ENCODE peak calls at places on chromosomes 4 and X, in seven cellular contexts. One of them, this sample, is unnamed.

GRCh38 chr4:79862842-79863241 is 210.2 kb downstream of the ANTXR2 start:
- DNase-seq in uterus: no peak
- DNase-seq in breast epithelium: no peak
- DNase-seq in brain microvascular endothelial cell: no peak
- DNase-seq in fibroblast of the aortic adventitia: no peak
- DNase-seq in body of pancreas: no peak
- DNase-seq in ascending aorta: no peak
- DNase-seq in this sample: no peak

GRCh38 chr4:173685761-173686260 is 155.8 kb upstream of the HAND2 start:
- DNase-seq in uterus: no peak
- DNase-seq in breast epithelium: no peak
- DNase-seq in brain microvascular endothelial cell: no peak
- DNase-seq in fibroblast of the aortic adventitia: no peak
- DNase-seq in body of pancreas: no peak
- DNase-seq in ascending aorta: no peak
- DNase-seq in this sample: no peak

GRCh38 chr4:3046149-3046548 is 28.2 kb downstream of the HTT-AS start:
- DNase-seq in uterus: no peak
- DNase-seq in breast epithelium: no peak
- DNase-seq in brain microvascular endothelial cell: no peak
- DNase-seq in fibroblast of the aortic adventitia: no peak
- DNase-seq in body of pancreas: no peak
- DNase-seq in ascending aorta: no peak
- DNase-seq in this sample: no peak

GRCh38 chr4:118586357-118586790 is 98.8 kb upstream of the METTL14 start:
- DNase-seq in uterus: no peak
- DNase-seq in breast epithelium: no peak
- DNase-seq in brain microvascular endothelial cell: no peak
- DNase-seq in fibroblast of the aortic adventitia: peak
- DNase-seq in body of pancreas: peak
- DNase-seq in ascending aorta: no peak
- DNase-seq in this sample: peak

GRCh38 chr4:8610858-8611610 is 18.5 kb downstream of the CPZ start:
- DNase-seq in uterus: no peak
- DNase-seq in breast epithelium: no peak
- DNase-seq in brain microvascular endothelial cell: no peak
- DNase-seq in fibroblast of the aortic adventitia: no peak
- DNase-seq in body of pancreas: no peak
- DNase-seq in ascending aorta: no peak
- DNase-seq in this sample: no peak

GRCh38 chr4:79492148-79492547 is 84.1 kb upstream of the GK2 start:
- DNase-seq in uterus: peak
- DNase-seq in breast epithelium: no peak
- DNase-seq in brain microvascular endothelial cell: no peak
- DNase-seq in fibroblast of the aortic adventitia: no peak
- DNase-seq in body of pancreas: no peak
- DNase-seq in ascending aorta: no peak
- DNase-seq in this sample: no peak

GRCh38 chr4:6749340-6750171 is 33.0 kb upstream of the KIAA0232 start:
- DNase-seq in uterus: peak
- DNase-seq in breast epithelium: peak
- DNase-seq in brain microvascular endothelial cell: peak
- DNase-seq in fibroblast of the aortic adventitia: peak
- DNase-seq in body of pancreas: peak
- DNase-seq in ascending aorta: no peak
- DNase-seq in this sample: peak

GRCh38 chr4:79864470-79865190 is 208.4 kb downstream of the ANTXR2 start:
- DNase-seq in uterus: no peak
- DNase-seq in breast epithelium: no peak
- DNase-seq in brain microvascular endothelial cell: no peak
- DNase-seq in fibroblast of the aortic adventitia: no peak
- DNase-seq in body of pancreas: no peak
- DNase-seq in ascending aorta: no peak
- DNase-seq in this sample: no peak

GRCh38 chr4:2962099-2962455 is 1.1 kb downstream of the NOP14 start:
- DNase-seq in uterus: no peak
- DNase-seq in breast epithelium: no peak
- DNase-seq in brain microvascular endothelial cell: no peak
- DNase-seq in fibroblast of the aortic adventitia: no peak
- DNase-seq in body of pancreas: no peak
- DNase-seq in ascending aorta: no peak
- DNase-seq in this sample: peak

GRCh38 chrX:25156323-25156722 is 140.6 kb upstream of the ARX start:
- DNase-seq in uterus: no peak
- DNase-seq in breast epithelium: no peak
- DNase-seq in brain microvascular endothelial cell: peak
- DNase-seq in fibroblast of the aortic adventitia: no peak
- DNase-seq in body of pancreas: no peak
- DNase-seq in ascending aorta: no peak
- DNase-seq in this sample: no peak

GRCh38 chrX:48905090-48905790 is 6.2 kb downstream of the SLC35A2 start:
- DNase-seq in uterus: no peak
- DNase-seq in breast epithelium: no peak
- DNase-seq in brain microvascular endothelial cell: no peak
- DNase-seq in fibroblast of the aortic adventitia: no peak
- DNase-seq in body of pancreas: no peak
- DNase-seq in ascending aorta: no peak
- DNase-seq in this sample: no peak

GRCh38 chr4:47490550-47490949 is 5.5 kb downstream of the ATP10D start:
- DNase-seq in uterus: no peak
- DNase-seq in breast epithelium: no peak
- DNase-seq in brain microvascular endothelial cell: no peak
- DNase-seq in fibroblast of the aortic adventitia: peak
- DNase-seq in body of pancreas: no peak
- DNase-seq in ascending aorta: no peak
- DNase-seq in this sample: no peak

GRCh38 chrX:1587161-1587560 is 4.2 kb upstream of the AKAP17A start:
- DNase-seq in uterus: no peak
- DNase-seq in breast epithelium: no peak
- DNase-seq in brain microvascular endothelial cell: no peak
- DNase-seq in fibroblast of the aortic adventitia: no peak
- DNase-seq in body of pancreas: no peak
- DNase-seq in ascending aorta: no peak
- DNase-seq in this sample: no peak

GRCh38 chrX:63686878-63687714 is 97.9 kb downstream of the ARHGEF9 start:
- DNase-seq in uterus: no peak
- DNase-seq in breast epithelium: no peak
- DNase-seq in brain microvascular endothelial cell: peak
- DNase-seq in fibroblast of the aortic adventitia: peak
- DNase-seq in body of pancreas: peak
- DNase-seq in ascending aorta: no peak
- DNase-seq in this sample: peak

GRCh38 chr4:66016240-66016639 is 346.0 kb upstream of the EPHA5 start:
- DNase-seq in uterus: no peak
- DNase-seq in breast epithelium: no peak
- DNase-seq in brain microvascular endothelial cell: no peak
- DNase-seq in fibroblast of the aortic adventitia: peak
- DNase-seq in body of pancreas: no peak
- DNase-seq in ascending aorta: no peak
- DNase-seq in this sample: no peak

GRCh38 chr4:142408003-142408441 is 438.1 kb downstream of the INPP4B start:
- DNase-seq in uterus: no peak
- DNase-seq in breast epithelium: no peak
- DNase-seq in brain microvascular endothelial cell: peak
- DNase-seq in fibroblast of the aortic adventitia: peak
- DNase-seq in body of pancreas: no peak
- DNase-seq in ascending aorta: no peak
- DNase-seq in this sample: no peak

GRCh38 chr4:107721436-107722090 is 1.5 kb upstream of the PAPSS1 start:
- DNase-seq in uterus: peak
- DNase-seq in breast epithelium: no peak
- DNase-seq in brain microvascular endothelial cell: no peak
- DNase-seq in fibroblast of the aortic adventitia: no peak
- DNase-seq in body of pancreas: no peak
- DNase-seq in ascending aorta: no peak
- DNase-seq in this sample: no peak

GRCh38 chr4:47213539-47213938 is 182.2 kb downstream of the GABRB1 start:
- DNase-seq in uterus: no peak
- DNase-seq in breast epithelium: no peak
- DNase-seq in brain microvascular endothelial cell: no peak
- DNase-seq in fibroblast of the aortic adventitia: no peak
- DNase-seq in body of pancreas: no peak
- DNase-seq in ascending aorta: no peak
- DNase-seq in this sample: no peak

GRCh38 chr4:38670939-38671593 is 7.1 kb downstream of the KLF3 start:
- DNase-seq in uterus: no peak
- DNase-seq in breast epithelium: no peak
- DNase-seq in brain microvascular endothelial cell: no peak
- DNase-seq in fibroblast of the aortic adventitia: no peak
- DNase-seq in body of pancreas: no peak
- DNase-seq in ascending aorta: no peak
- DNase-seq in this sample: no peak

GRCh38 chr4:40656221-40656863 is 26.7 kb upstream of the RBM47 start:
- DNase-seq in uterus: no peak
- DNase-seq in breast epithelium: no peak
- DNase-seq in brain microvascular endothelial cell: no peak
- DNase-seq in fibroblast of the aortic adventitia: no peak
- DNase-seq in body of pancreas: no peak
- DNase-seq in ascending aorta: no peak
- DNase-seq in this sample: no peak

GRCh38 chr4:3311489-3312171 is 18.8 kb downstream of the RGS12 start:
- DNase-seq in uterus: no peak
- DNase-seq in breast epithelium: no peak
- DNase-seq in brain microvascular endothelial cell: no peak
- DNase-seq in fibroblast of the aortic adventitia: no peak
- DNase-seq in body of pancreas: peak
- DNase-seq in ascending aorta: no peak
- DNase-seq in this sample: peak

DNA sequence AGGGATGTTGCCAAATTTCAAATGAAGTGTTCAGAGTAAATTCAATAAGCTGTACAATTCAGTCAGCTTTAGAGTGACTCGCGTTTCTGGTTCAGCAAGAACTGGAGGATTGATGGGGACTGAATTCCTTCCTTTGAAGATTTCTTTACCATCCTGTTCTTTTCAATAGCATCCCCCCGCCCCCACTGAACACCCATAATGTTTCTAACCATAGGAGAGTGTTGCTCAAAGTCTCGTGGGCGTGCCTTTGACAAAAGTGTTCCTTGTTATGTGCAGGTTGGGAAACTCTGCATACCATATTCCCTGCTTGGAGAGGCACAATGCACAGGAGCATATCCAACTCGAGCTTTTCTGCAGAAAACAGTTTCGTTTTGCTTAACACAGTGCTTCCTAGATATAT is 323.5 kb upstream of the CASK start:
- DNase-seq in uterus: no peak
- DNase-seq in breast epithelium: peak
- DNase-seq in brain microvascular endothelial cell: no peak
- DNase-seq in fibroblast of the aortic adventitia: peak
- DNase-seq in body of pancreas: no peak
- DNase-seq in ascending aorta: no peak
- DNase-seq in this sample: peak
- H3K4me3 ChIP-seq in uterus: no peak
- H3K4me3 ChIP-seq in breast epithelium: peak
- H3K4me3 ChIP-seq in brain microvascular endothelial cell: no peak
- H3K4me3 ChIP-seq in fibroblast of the aortic adventitia: no peak
- H3K4me3 ChIP-seq in body of pancreas: no peak
- H3K4me3 ChIP-seq in ascending aorta: peak
- H3K4me3 ChIP-seq in this sample: no peak

DNA sequence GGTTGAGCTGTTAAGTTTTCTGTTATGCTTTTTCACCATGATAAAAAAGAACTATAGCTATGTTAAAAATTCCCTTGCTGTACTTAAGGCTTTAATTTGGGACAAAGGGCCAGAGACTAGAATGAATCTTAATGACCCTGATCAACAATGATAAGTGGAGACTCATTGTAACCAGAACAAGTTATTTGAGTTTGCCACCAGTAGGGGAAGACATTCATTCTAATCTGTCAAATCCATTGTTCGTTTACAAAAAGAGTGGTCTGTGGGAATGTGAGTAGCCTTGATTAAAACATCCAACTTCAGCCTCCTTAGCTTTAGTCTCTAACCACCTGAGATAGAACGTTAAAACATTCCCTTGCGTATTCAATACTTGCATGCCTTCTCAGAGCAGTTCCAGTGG is 66.0 kb downstream of the EGF start:
- DNase-seq in uterus: no peak
- DNase-seq in breast epithelium: no peak
- DNase-seq in brain microvascular endothelial cell: no peak
- DNase-seq in fibroblast of the aortic adventitia: no peak
- DNase-seq in body of pancreas: no peak
- DNase-seq in ascending aorta: no peak
- DNase-seq in this sample: no peak
- H3K4me3 ChIP-seq in uterus: no peak
- H3K4me3 ChIP-seq in breast epithelium: no peak
- H3K4me3 ChIP-seq in brain microvascular endothelial cell: no peak
- H3K4me3 ChIP-seq in fibroblast of the aortic adventitia: no peak
- H3K4me3 ChIP-seq in body of pancreas: no peak
- H3K4me3 ChIP-seq in ascending aorta: no peak
- H3K4me3 ChIP-seq in this sample: no peak

GRCh38 chr4:98639523-98639922 is 18.9 kb downstream of the TSPAN5 start:
- DNase-seq in uterus: no peak
- DNase-seq in breast epithelium: no peak
- DNase-seq in brain microvascular endothelial cell: no peak
- DNase-seq in fibroblast of the aortic adventitia: peak
- DNase-seq in body of pancreas: no peak
- DNase-seq in ascending aorta: no peak
- DNase-seq in this sample: peak

GRCh38 chr4:98641393-98641792 is 17.0 kb downstream of the TSPAN5 start:
- DNase-seq in uterus: no peak
- DNase-seq in breast epithelium: no peak
- DNase-seq in brain microvascular endothelial cell: no peak
- DNase-seq in fibroblast of the aortic adventitia: no peak
- DNase-seq in body of pancreas: no peak
- DNase-seq in ascending aorta: no peak
- DNase-seq in this sample: no peak

GRCh38 chr4:98641906-98642668 is 16.3 kb downstream of the TSPAN5 start:
- DNase-seq in uterus: no peak
- DNase-seq in breast epithelium: no peak
- DNase-seq in brain microvascular endothelial cell: no peak
- DNase-seq in fibroblast of the aortic adventitia: peak
- DNase-seq in body of pancreas: no peak
- DNase-seq in ascending aorta: no peak
- DNase-seq in this sample: no peak

GRCh38 chr4:98638661-98639060 is 19.8 kb downstream of the TSPAN5 start:
- DNase-seq in uterus: no peak
- DNase-seq in breast epithelium: no peak
- DNase-seq in brain microvascular endothelial cell: no peak
- DNase-seq in fibroblast of the aortic adventitia: no peak
- DNase-seq in body of pancreas: no peak
- DNase-seq in ascending aorta: no peak
- DNase-seq in this sample: no peak

GRCh38 chr4:98639108-98639507 is 19.3 kb downstream of the TSPAN5 start:
- DNase-seq in uterus: no peak
- DNase-seq in breast epithelium: no peak
- DNase-seq in brain microvascular endothelial cell: no peak
- DNase-seq in fibroblast of the aortic adventitia: peak
- DNase-seq in body of pancreas: no peak
- DNase-seq in ascending aorta: no peak
- DNase-seq in this sample: no peak
- H3K4me3 ChIP-seq in uterus: peak
- H3K4me3 ChIP-seq in breast epithelium: no peak
- H3K4me3 ChIP-seq in brain microvascular endothelial cell: no peak
- H3K4me3 ChIP-seq in fibroblast of the aortic adventitia: peak
- H3K4me3 ChIP-seq in body of pancreas: no peak
- H3K4me3 ChIP-seq in ascending aorta: no peak
- H3K4me3 ChIP-seq in this sample: no peak

DNA sequence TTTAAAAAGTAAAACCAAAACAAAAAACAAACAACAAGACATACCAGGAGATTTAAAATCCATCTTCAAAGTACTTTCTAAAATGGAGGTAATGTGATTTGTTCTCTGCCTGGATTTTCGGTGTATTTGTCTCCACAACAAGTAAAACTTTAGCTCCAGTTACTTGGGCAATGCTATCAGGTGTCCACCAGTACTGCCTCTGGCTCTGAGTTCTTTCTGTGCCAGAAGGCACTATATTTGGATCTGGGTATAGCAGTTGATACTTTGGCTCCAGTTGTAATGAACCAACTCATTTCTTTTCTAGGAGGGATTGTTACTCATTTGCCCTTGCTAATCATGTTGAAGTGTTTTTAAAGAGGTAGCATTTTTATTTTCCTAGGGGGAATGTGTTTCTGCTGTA is 9.5 kb upstream of the PDLIM5 start:
- DNase-seq in uterus: no peak
- DNase-seq in breast epithelium: no peak
- DNase-seq in brain microvascular endothelial cell: no peak
- DNase-seq in fibroblast of the aortic adventitia: no peak
- DNase-seq in body of pancreas: no peak
- DNase-seq in ascending aorta: no peak
- DNase-seq in this sample: no peak
- H3K4me3 ChIP-seq in uterus: no peak
- H3K4me3 ChIP-seq in breast epithelium: no peak
- H3K4me3 ChIP-seq in brain microvascular endothelial cell: no peak
- H3K4me3 ChIP-seq in fibroblast of the aortic adventitia: no peak
- H3K4me3 ChIP-seq in body of pancreas: no peak
- H3K4me3 ChIP-seq in ascending aorta: no peak
- H3K4me3 ChIP-seq in this sample: no peak

This sample was measured in small intestine.